ENCODE peak calls at places on chromosomes 7 and 10, in nine cellular contexts. W, G, R, E, I, J, X, M and P are unnamed samples.
A peak's percentile ranks its signal among the peaks of the same experiment; 100 is the strongest.

GRCh38 chr7:109101332-109101731 is 531.7 kb downstream of the DNAJB9 start:
- DNase-seq in W (no peak), G (no peak), R (no peak), E (no peak), I (no peak), J (no peak), X (no peak), M (no peak), P (no peak)

GRCh38 chr10:34504534-34504933 is 310.6 kb downstream of the PARD3 start:
- DNase-seq in W (no peak), G (no peak), R (no peak), E (no peak), I (no peak), J (no peak), X (peak; percentile 71), M (peak; percentile 96), P (peak; percentile 50)

GRCh38 chr10:3399756-3400155 is 227.2 kb upstream of the PITRM1 start:
- DNase-seq in W (no peak), G (no peak), R (no peak), E (no peak), I (no peak), J (no peak), X (peak; percentile 10), M (peak; percentile 29), P (no peak)

GRCh38 chr10:63273575-63273974 is 140.4 kb downstream of the NRBF2 start:
- DNase-seq in W (no peak), G (no peak), R (no peak), E (no peak), I (no peak), J (no peak), X (peak; percentile 30), M (peak; percentile 64), P (peak; percentile 47)

GRCh38 chr10:64036306-64036930 is 515.2 kb downstream of the REEP3 start:
- DNase-seq in W (no peak), G (no peak), R (no peak), E (no peak), I (no peak), J (no peak), X (no peak), M (no peak), P (peak; percentile 4)

GRCh38 chr7:120733835-120734234 is 124.1 kb downstream of the TSPAN12 start:
- DNase-seq in W (no peak), G (no peak), R (no peak), E (no peak), I (no peak), J (no peak), X (no peak), M (no peak), P (no peak)

GRCh38 chr7:30451539-30452277 is 26.9 kb downstream of the NOD1 start:
- DNase-seq in W (no peak), G (no peak), R (no peak), E (no peak), I (no peak), J (no peak), X (no peak), M (no peak), P (no peak)

GRCh38 chr7:16982640-16983103 is 100.9 kb upstream of the AGR3 start:
- DNase-seq in W (no peak), G (no peak), R (no peak), E (no peak), I (no peak), J (no peak), X (peak; percentile 67), M (peak; percentile 64), P (peak; percentile 77)

GRCh38 chr7:87336136-87336535 is 9.3 kb upstream of the CROT start:
- DNase-seq in W (no peak), G (no peak), R (no peak), E (no peak), I (no peak), J (no peak), X (no peak), M (no peak), P (no peak)

GRCh38 chr10:43689618-43689954 is 40.9 kb upstream of the ZNF32 start:
- DNase-seq in W (no peak), G (no peak), R (peak; percentile 89), E (peak; percentile 60), I (peak; percentile 78), J (no peak), X (no peak), M (peak; percentile 14), P (peak; percentile 49)

GRCh38 chr7:96657347-96658010 is 52.2 kb downstream of the SEM1 start:
- DNase-seq in W (no peak), G (no peak), R (no peak), E (peak; percentile 55), I (no peak), J (no peak), X (no peak), M (no peak), P (no peak)

GRCh38 chr7:11570922-11571550 is 261.0 kb downstream of the THSD7A start:
- DNase-seq in W (no peak), G (no peak), R (no peak), E (no peak), I (no peak), J (no peak), X (no peak), M (no peak), P (peak; percentile 13)

GRCh38 chr7:135333946-135334345 is 100.3 kb downstream of the STRA8 start:
- DNase-seq in W (no peak), G (no peak), R (no peak), E (no peak), I (no peak), J (no peak), X (no peak), M (no peak), P (no peak)

GRCh38 chr7:135334830-135335543 is 101.3 kb downstream of the STRA8 start:
- DNase-seq in W (no peak), G (no peak), R (no peak), E (no peak), I (no peak), J (no peak), X (no peak), M (no peak), P (no peak)

GRCh38 chr7:135337506-135337905 is 103.9 kb downstream of the STRA8 start:
- DNase-seq in W (no peak), G (no peak), R (no peak), E (no peak), I (no peak), J (no peak), X (no peak), M (no peak), P (no peak)

GRCh38 chr7:135338151-135338550 is 104.5 kb downstream of the STRA8 start:
- DNase-seq in W (no peak), G (no peak), R (no peak), E (no peak), I (no peak), J (no peak), X (no peak), M (no peak), P (no peak)

GRCh38 chr7:135335628-135336139 is 102.0 kb downstream of the STRA8 start:
- DNase-seq in W (peak; percentile 73), G (no peak), R (peak; percentile 89), E (peak; percentile 98), I (peak; percentile 28), J (peak; percentile 26), X (peak; percentile 28), M (peak; percentile 79), P (peak; percentile 78)
- TF ChIP-seq CTCF in W (peak; percentile 21), G (peak; percentile 36), R (peak; percentile 83), E (peak; percentile 93), I (peak; percentile 53), J (no peak), X (peak; percentile 27), M (peak; percentile 84), P (peak; percentile 52)

GRCh38 chr7:147413243-147413642 is 1177.3 kb upstream of the C7orf33 start:
- DNase-seq in W (no peak), G (no peak), R (no peak), E (no peak), I (no peak), J (no peak), X (no peak), M (peak; percentile 57), P (no peak)
- TF ChIP-seq CTCF in W (no peak), G (no peak), R (no peak), E (no peak), I (no peak), J (no peak), X (no peak), M (no peak), P (no peak)

GRCh38 chr7:50156163-50156562 is 63.1 kb upstream of the ZPBP start:
- DNase-seq in W (no peak), G (no peak), R (no peak), E (no peak), I (no peak), J (no peak), X (no peak), M (no peak), P (no peak)

GRCh38 chr7:50153141-50153540 is 60.1 kb upstream of the ZPBP start:
- DNase-seq in W (no peak), G (no peak), R (no peak), E (no peak), I (no peak), J (no peak), X (no peak), M (no peak), P (no peak)

GRCh38 chr7:50159154-50159553 is 66.1 kb upstream of the ZPBP start:
- DNase-seq in W (no peak), G (no peak), R (no peak), E (no peak), I (no peak), J (no peak), X (no peak), M (no peak), P (no peak)

GRCh38 chr7:50155755-50156154 is 62.7 kb upstream of the ZPBP start:
- DNase-seq in W (no peak), G (no peak), R (no peak), E (no peak), I (no peak), J (no peak), X (no peak), M (no peak), P (no peak)

GRCh38 chr7:50156746-50157145 is 63.7 kb upstream of the ZPBP start:
- DNase-seq in W (no peak), G (no peak), R (no peak), E (no peak), I (no peak), J (no peak), X (no peak), M (no peak), P (no peak)
- TF ChIP-seq CTCF in W (no peak), G (no peak), R (no peak), E (no peak), I (no peak), J (no peak), X (no peak), M (no peak), P (no peak)

DNA sequence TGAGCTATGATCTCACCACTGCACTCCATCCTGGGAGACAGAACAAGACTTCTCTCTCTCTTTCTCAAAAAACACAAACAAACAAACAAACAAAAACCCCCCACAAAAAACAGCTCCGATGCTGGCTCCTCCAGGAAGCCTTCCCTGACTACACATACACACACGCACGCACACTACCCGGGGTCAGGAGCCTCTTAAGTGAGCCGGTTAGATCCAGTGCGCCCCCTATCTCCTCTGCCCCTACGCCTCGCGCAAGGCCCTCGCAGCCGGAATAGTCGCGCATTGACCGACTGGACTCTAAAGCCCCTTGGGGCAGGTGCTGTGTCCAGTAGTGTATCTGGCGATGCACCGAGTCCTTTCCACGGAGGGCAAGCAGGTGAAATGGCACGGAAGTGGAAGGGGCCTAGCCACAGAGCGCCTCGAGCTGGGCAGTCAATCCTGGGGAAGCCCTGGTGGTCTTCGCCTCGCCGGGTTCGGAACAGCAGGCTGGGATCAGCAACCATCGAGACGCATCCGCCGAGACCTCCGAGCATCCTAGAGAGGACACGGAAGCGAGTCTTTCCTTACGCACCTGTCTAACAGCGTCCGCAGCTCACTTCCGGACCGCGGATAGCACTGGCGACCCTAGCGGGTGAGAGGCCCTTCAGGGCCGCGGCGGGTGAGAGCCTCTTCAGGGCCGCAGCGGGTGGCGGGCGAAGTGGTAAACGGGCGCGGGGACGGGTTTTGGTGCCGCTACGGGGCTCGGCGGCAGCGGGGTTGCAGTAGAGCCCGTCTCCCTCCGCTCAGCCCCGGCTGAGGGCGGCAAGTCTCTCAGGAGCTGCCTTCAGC is at the start of gene ZSCAN25:
- DNase-seq in W (peak; percentile 62), G (peak; percentile 71), R (peak; percentile 94), E (peak; percentile 96), I (peak; percentile 88), J (peak; percentile 86), X (peak; percentile 92), M (peak; percentile 93), P (peak; percentile 95)
- TF ChIP-seq CTCF in W (no peak), G (peak; percentile 43), R (peak; percentile 37), E (peak; percentile 76), I (peak; percentile 56), J (no peak), X (peak; percentile 52), M (peak; percentile 60), P (peak; percentile 29)